ENCODE peak calls at places on chromosomes 1 and 21, in five cellular contexts. D is Panc1, H is spleen, Y is psoas muscle, O is lung. X is an unnamed sample. For H3K27me3 and H3K36me3, the result is how much of the 10 kb centered on the place peaks cover.

GRCh38 chr1:49298304-49298703 is 521.6 kb upstream of the BEND5 start:
- DNase-seq in D (no peak), H (peak), O (no peak), Y (peak), X (no peak)

GRCh38 chr1:65097081-65097480 is 50.9 kb upstream of the AK4 start:
- DNase-seq in D (no peak), H (no peak), O (no peak), Y (no peak), X (no peak)

GRCh38 chr1:197042676-197043341 is 24.3 kb downstream of the F13B start:
- DNase-seq in H (no peak), O (no peak), Y (no peak), D (no peak), X (no peak)

GRCh38 chr1:41496080-41497055 is 11.9 kb upstream of the EDN2 start:
- DNase-seq in O (peak), D (no peak), H (peak), Y (peak), X (peak)

GRCh38 chr1:118483245-118484006 is 298.4 kb upstream of the SPAG17 start:
- DNase-seq in H (no peak), O (peak), D (no peak), Y (no peak), X (no peak)

GRCh38 chr1:193265716-193266115 is 79.3 kb upstream of the B3GALT2 start:
- DNase-seq in H (no peak), D (no peak), Y (no peak), O (no peak), X (no peak)

GRCh38 chr1:225451340-225451739 is 23.5 kb upstream of the LBR start:
- DNase-seq in O (no peak), Y (no peak), D (no peak), H (no peak), X (no peak)

GRCh38 chr21:15164678-15165303 is 100.0 kb upstream of the NRIP1 start:
- DNase-seq in Y (no peak), D (no peak), H (no peak), O (no peak), X (no peak)

GRCh38 chr21:38819051-38819718 is 13.5 kb downstream of the ETS2 start:
- DNase-seq in Y (no peak), D (no peak), H (no peak), O (no peak), X (peak)

GRCh38 chr1:180953791-180954721 is 41.4 kb downstream of the KIAA1614 start:
- DNase-seq in D (no peak), H (peak), O (peak), Y (peak), X (peak)

GRCh38 chr1:17244826-17245740 is 3.8 kb upstream of the PADI3 start:
- DNase-seq in O (no peak), H (no peak), D (no peak), Y (no peak), X (no peak)

GRCh38 chr1:8871965-8872399 is 6.5 kb downstream of the ENO1 start:
- DNase-seq in Y (no peak), H (no peak), O (no peak), D (no peak), X (no peak)

DNA sequence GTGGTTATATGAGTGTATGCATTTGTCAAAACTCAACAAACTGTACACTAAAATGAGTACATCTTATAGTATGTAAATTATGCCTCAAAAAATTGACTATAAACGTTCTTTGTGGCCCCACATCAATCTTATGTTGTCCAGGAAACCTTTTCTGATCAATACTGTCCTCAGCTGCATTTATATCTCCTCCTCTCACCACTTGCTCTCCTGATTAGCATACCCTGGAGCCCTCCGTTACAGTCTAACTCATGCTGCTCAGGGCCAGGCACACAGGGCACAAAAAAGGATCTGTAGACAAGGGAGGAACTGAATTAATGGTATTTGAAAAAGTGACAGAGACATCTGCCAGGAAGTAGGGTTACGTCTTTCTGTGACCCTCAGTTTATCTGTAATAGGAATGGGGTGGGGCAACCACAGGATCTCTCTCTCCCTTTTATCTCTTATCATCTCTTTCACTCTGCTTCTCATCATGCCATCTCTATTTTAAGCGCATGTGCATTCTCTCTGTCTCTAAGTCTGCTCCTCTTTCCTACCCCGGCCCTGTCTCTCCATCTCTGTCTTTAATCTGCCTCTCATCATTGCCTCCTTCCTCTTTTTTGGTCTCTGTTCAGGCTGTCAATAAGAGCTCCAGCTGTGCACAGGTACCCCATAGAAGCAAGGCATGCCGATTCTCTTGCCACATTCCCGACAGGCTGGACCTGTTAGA is 7.1 kb upstream of the TAL1 start:
- DNase-seq in H (no peak), Y (no peak), D (no peak), O (no peak), X (no peak)
- H3K27me3 ChIP-seq in H (under half), Y (under half), D (under half), O (under half), X (under half)

DNA sequence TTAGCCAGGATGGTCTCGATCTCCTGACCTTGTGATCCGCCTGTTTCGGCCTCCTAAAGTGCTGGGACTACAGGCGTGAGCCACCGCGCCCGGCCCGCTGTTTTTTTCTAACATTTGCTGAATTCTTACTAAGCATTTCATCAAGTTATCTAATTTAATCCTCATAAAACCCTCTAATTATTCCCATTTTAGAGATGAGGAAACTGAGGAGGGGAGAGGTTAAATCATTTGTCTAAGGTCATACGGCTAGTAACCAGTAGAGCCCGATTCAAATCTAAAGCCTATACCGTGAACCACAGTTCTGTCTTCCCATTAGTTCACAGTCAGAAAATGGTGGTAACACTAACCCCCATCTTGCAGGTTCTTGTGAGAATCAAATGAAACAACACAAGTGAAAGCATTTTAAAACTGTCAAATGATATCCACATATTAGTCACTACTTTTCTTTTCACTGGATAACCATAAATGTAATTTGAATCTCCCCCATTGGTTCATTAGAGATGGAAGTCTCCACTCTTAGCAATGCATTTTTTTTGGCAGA is 10.6 kb downstream of the HEYL start:
- DNase-seq in D (no peak), H (no peak), O (no peak), Y (no peak), X (no peak)
- H3K36me3 ChIP-seq in D (under half), H (under half), O (under half), Y (under half), X (half or more)

GRCh38 chr1:15835741-15836510 is 11.6 kb upstream of the SPEN start:
- DNase-seq in Y (peak), H (peak), O (peak), D (peak), X (peak)

GRCh38 chr1:15835205-15835740 is 12.2 kb upstream of the SPEN start:
- DNase-seq in D (no peak), Y (no peak), O (peak), H (no peak), X (no peak)

GRCh38 chr1:15838721-15839120 is 8.8 kb upstream of the SPEN start:
- DNase-seq in H (no peak), O (no peak), D (no peak), Y (no peak), X (no peak)

GRCh38 chr1:15837931-15838330 is 9.6 kb upstream of the SPEN start:
- DNase-seq in O (no peak), Y (no peak), H (peak), D (no peak), X (no peak)

DNA sequence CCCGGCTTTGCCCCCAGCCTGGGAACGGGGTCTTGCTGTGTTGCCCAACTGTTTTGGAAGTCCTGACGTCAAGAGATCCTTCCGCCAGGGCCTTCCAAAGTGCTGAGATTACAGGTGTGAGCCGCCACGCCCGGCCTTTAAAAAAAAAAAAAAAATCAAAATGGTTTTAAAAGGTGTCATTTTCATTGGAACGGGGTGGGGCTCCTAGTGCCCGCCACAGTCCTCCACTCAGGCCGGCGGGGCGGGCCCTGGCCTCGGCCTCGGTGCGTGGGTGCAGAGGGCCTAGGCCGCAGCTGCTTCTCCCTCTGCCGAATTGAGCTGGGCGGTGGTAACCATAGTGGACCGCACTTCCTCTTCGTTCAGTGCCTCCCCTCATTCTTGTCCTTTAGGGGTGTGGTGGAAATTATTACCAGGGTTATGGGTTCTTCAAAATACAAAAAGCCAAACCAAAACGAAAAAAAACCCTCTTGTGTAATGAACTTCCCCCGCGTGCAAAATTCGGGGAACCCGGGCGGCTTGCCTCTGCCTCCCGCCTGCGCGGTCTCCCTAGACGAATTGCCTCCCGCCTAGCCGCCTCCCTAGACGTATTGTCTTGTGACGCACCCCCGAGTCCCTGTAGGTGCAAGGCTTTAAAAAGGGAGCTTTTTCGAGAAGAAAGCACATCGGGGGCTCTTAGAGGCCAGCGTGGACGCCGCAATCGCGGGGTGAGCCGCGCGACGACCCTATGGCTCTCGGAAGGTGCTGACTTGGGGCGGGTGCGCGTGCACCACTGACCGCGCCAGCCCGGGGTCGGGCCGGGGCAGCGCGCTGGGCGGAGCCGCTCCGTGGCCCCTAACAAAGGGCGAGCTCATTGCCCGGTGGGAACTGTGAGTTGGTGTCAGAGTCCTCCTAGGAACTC is 10.5 kb upstream of the SPEN start:
- DNase-seq in Y (peak), O (peak), H (peak), D (no peak), X (no peak)
- H3K27ac ChIP-seq in Y (peak), O (peak), H (peak), D (peak), X (no peak)

GRCh38 chr1:228075801-228076271 is 6.7 kb upstream of the ARF1 start:
- DNase-seq in H (no peak), D (no peak), Y (no peak), O (no peak), X (no peak)
- H3K27me3 ChIP-seq in H (under half), D (under half), Y (under half), O (under half), X (under half)

DNA sequence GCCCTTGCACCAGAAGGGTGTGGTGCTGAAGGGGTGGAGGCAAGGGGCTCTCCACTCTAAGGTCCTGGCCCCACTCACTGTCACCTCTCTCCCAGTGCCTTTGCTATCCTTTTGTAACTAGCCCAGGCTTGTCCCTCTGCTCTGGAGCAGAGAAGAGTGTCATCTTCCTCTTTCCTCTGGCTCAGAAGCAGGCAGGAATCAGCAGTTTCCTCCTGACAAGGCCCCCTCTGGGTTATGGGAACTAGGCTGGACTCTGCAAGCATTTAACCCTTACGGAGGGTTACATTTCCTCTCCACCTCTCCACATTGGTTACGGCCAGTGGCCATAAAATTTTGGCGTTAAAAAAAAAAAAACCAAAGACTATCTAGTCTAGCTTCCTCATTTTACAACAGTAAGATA is 30.4 kb downstream of the PLXNA2 start:
- DNase-seq in O (no peak), H (no peak), Y (no peak), D (no peak), X (no peak)
- H3K36me3 ChIP-seq in O (under half), H (under half), Y (under half), D (under half), X (half or more)

GRCh38 chr1:119783354-119784126 is 14.8 kb upstream of the HMGCS2 start:
- DNase-seq in H (no peak), Y (no peak), O (no peak), D (no peak), X (no peak)

GRCh38 chr1:119781434-119782210 is 12.9 kb upstream of the HMGCS2 start:
- DNase-seq in D (no peak), H (no peak), Y (no peak), O (no peak), X (no peak)

GRCh38 chr1:119787776-119788175 is 19.1 kb upstream of the HMGCS2 start:
- DNase-seq in D (no peak), O (no peak), H (no peak), Y (no peak), X (peak)

GRCh38 chr1:119782541-119783338 is 14.0 kb upstream of the HMGCS2 start:
- DNase-seq in D (no peak), H (no peak), O (no peak), Y (no peak), X (no peak)

DNA sequence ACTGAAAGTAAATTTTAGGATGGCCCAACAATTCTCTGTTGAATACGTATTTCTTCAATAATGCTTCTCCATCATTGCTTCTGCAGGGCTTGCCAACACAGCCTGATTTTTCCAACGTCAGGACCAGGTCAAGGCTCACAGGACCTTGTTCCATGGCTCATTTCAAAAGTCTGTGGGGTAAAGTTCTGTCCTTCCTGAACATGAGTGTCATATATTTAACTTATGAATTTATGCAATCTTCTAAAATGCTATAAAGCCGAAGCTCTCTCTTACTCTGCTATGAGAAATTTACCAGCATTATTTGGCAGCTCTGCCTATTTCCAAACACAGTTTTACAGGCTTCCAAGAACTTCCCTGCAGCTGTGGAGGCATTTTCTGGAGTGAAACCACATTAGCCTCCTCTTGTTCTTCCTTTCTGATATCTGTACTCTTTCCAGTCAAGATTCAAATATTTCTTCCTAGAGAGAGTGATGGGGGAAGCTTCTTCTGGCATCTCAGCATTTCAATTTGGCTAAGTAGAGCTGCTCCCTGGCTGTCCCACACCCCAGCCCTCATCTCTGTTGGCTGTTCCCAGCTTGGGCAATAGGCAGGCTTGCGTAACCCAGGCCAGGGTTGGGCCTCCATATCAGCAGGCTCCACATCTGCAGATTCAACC is 15.5 kb upstream of the HMGCS2 start:
- DNase-seq in O (peak), Y (peak), H (no peak), D (no peak), X (no peak)
- H3K27ac ChIP-seq in O (no peak), Y (no peak), H (no peak), D (no peak), X (no peak)

X was measured in SJSA1.